ENCODE peak calls at places on chromosomes 7 and 10, in seven cellular contexts. F is lung, I is ovary, L is astrocyte of the cerebellum, W is AG09309, Y is dorsolateral prefrontal cortex, B is cardiac muscle cell. X is an unnamed sample.

GRCh38 chr7:101690061-101690460 is 61.0 kb upstream of the MYL10 start:
- DNase-seq in B (no peak), W (no peak), L (no peak), Y (no peak), I (no peak), F (no peak), X (no peak)

GRCh38 chr10:103969857-103970627 is 3.1 kb downstream of the SLK start:
- DNase-seq in L (no peak), F (no peak), I (no peak), W (no peak), B (no peak), Y (no peak), X (peak; percentile 6)

GRCh38 chr7:70736715-70737460 is 395.1 kb upstream of the GALNT17 start:
- DNase-seq in I (peak; percentile 20), F (no peak), W (peak; percentile 82), Y (no peak), B (no peak), L (peak; percentile 48), X (peak; percentile 92)

GRCh38 chr10:33335550-33335799 is 1.0 kb upstream of the NRP1 start:
- DNase-seq in F (no peak), Y (no peak), I (no peak), B (no peak), W (no peak), L (no peak), X (no peak)

GRCh38 chr7:41890631-41891265 is 187.9 kb upstream of the INHBA start:
- DNase-seq in B (no peak), F (no peak), I (no peak), Y (no peak), W (no peak), L (no peak), X (no peak)

GRCh38 chr7:7792089-7792488 is 73.7 kb upstream of the RPA3 start:
- DNase-seq in B (no peak), L (no peak), I (no peak), Y (no peak), W (no peak), F (no peak), X (no peak)

GRCh38 chr7:44637788-44638594 is 31.6 kb downstream of the OGDH start:
- DNase-seq in F (no peak), W (peak; percentile 81), Y (no peak), I (no peak), L (peak; percentile 8), B (no peak), X (peak; percentile 95)

GRCh38 chr7:5780801-5781496 is 514 bp downstream of the RNF216 start:
- DNase-seq in W (no peak), L (no peak), B (peak; percentile 52), F (peak; percentile 36), I (peak; percentile 37), Y (peak; percentile 25), X (peak; percentile 26)

GRCh38 chr7:106068986-106069385 is 43.1 kb downstream of the SYPL1 start:
- DNase-seq in L (no peak), F (no peak), B (no peak), Y (no peak), I (no peak), W (no peak), X (peak; percentile 20)

GRCh38 chr7:67618569-67619543 is 622.2 kb downstream of the TYW1 start:
- DNase-seq in L (no peak), W (no peak), F (no peak), Y (no peak), B (peak; percentile 51), I (peak; percentile 21), X (no peak)
- TF ChIP-seq CTCF in L (no peak), W (no peak), F (no peak), Y (no peak), B (no peak), I (no peak), X (no peak)

GRCh38 chr10:49398000-49398861 is 2.3 kb upstream of the DRGX start:
- DNase-seq in L (no peak), F (no peak), Y (no peak), I (no peak), B (peak; percentile 79), W (no peak), X (peak; percentile 29)
- H3K4me3 ChIP-seq in L (peak overlapping the region; percentile 18), F (no peak overlapping the region), Y (peak overlapping the region; percentile 38), I (no peak overlapping the region), B (peak overlapping the region; percentile 9), W (peak overlapping the region; percentile 29), X (peak overlapping the region; percentile 31)

GRCh38 chr7:27774717-27775328 is 34.9 kb downstream of the TAX1BP1 start:
- DNase-seq in Y (no peak), I (no peak), L (peak; percentile 12), B (peak; percentile 14), F (no peak), W (no peak), X (peak; percentile 76)
- TF ChIP-seq CTCF in Y (peak; percentile 59), I (peak; percentile 20), L (peak; percentile 62), B (peak; percentile 77), F (no peak), W (peak; percentile 62), X (peak; percentile 77)

GRCh38 chr10:102225646-102226541 is at the start of gene ELOVL3:
- DNase-seq in B (peak; percentile 95), Y (peak; percentile 79), L (peak; percentile 76), W (peak; percentile 71), F (peak; percentile 95), I (peak; percentile 92), X (peak; percentile 94)
- H3K4me3 ChIP-seq in B (peak within 1 kb of the TSS; percentile 19), Y (peak within 1 kb of the TSS; percentile 51), L (peak within 1 kb of the TSS; percentile 11), W (peak within 1 kb of the TSS; percentile 6), F (no peak within 1 kb of the TSS), I (peak within 1 kb of the TSS; percentile 26), X (peak within 1 kb of the TSS; percentile 54)

GRCh38 chr7:136942994-136943393 is 74.5 kb downstream of the CHRM2 start:
- DNase-seq in F (no peak), B (no peak), Y (no peak), W (no peak), L (no peak), I (no peak), X (no peak)

GRCh38 chr7:136942396-136942795 is 73.9 kb downstream of the CHRM2 start:
- DNase-seq in I (no peak), W (no peak), F (no peak), B (no peak), L (no peak), Y (no peak), X (no peak)

GRCh38 chr7:136940122-136940521 is 71.7 kb downstream of the CHRM2 start:
- DNase-seq in B (no peak), Y (no peak), W (no peak), F (no peak), L (no peak), I (no peak), X (no peak)

GRCh38 chr7:136941815-136942214 is 73.4 kb downstream of the CHRM2 start:
- DNase-seq in I (no peak), Y (no peak), W (no peak), F (no peak), L (no peak), B (no peak), X (no peak)

GRCh38 chr7:136940917-136941316 is 72.5 kb downstream of the CHRM2 start:
- DNase-seq in I (no peak), W (no peak), B (no peak), F (no peak), Y (no peak), L (no peak), X (no peak)
- TF ChIP-seq CTCF in I (no peak), W (no peak), B (no peak), F (no peak), Y (no peak), L (no peak), X (no peak)

GRCh38 chr10:100766693-100767427 is 21.5 kb downstream of the PAX2 start:
- DNase-seq in B (no peak), I (no peak), W (no peak), L (no peak), F (no peak), Y (no peak), X (no peak)
- H3K4me3 ChIP-seq in B (no peak overlapping the region), I (no peak overlapping the region), W (no peak overlapping the region), L (no peak overlapping the region), F (no peak overlapping the region), Y (no peak overlapping the region), X (no peak overlapping the region)

DNA sequence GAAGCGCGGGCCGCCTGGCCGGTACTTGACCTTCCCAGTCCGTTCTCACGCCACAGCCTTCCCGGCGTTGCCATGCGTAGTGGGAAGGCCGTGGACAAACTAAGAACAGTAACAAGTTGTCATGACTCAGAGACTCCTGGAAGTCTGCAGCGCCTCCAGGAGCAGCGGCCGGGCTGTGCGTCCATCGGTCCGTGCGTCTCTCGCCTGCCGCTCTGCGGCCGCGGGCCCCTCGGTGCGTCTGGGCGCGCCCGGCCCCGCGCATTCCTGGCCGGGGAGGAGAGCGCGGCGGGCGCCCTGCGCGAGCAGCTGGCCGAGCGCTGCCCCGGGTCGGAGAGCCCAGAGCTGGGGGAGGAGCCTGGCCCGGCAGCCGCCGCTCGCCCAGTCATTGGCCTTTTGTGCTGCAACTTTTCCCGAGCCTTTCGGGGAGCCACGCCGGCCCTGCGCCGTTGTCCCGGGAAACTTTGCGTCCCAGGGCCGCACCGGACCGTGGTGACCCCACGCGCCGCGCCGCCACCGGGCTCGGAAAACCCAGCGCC is 123.7 kb downstream of the TACC2 start:
- DNase-seq in L (peak; percentile 70), I (peak; percentile 89), W (peak; percentile 87), B (peak; percentile 92), Y (no peak), F (peak; percentile 84), X (peak; percentile 95)
- TF ChIP-seq CTCF in L (peak; percentile 45), I (peak; percentile 36), W (peak; percentile 34), B (peak; percentile 40), Y (peak; percentile 33), F (peak; percentile 42), X (peak; percentile 50)

DNA sequence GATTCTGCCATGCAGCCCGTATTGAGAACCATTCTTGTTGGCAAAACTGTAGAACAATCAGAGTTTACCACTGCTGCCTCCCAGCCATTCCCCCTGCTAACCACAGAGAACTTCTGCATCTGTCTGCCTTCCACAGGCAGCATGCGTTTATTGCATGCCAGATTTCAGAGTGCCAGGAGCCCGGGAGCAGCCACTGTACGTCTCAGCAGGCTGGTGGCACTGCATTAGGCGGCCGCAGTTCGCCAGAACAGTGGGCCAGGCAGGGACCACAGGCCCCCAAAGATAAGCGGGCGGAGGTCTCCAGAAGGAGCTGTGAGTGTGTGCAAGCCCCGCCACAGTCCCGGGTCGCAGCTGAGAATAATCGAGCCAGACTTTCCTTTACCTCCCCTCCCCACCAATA is 31.8 kb downstream of the ZNF467 start:
- DNase-seq in L (no peak), B (no peak), F (no peak), W (peak; percentile 5), I (no peak), Y (no peak), X (peak; percentile 16)
- H3K4me3 ChIP-seq in L (peak overlapping the region; percentile 28), B (no peak overlapping the region), F (no peak overlapping the region), W (peak overlapping the region; percentile 29), I (no peak overlapping the region), Y (peak overlapping the region; percentile 50), X (no peak overlapping the region)

X was measured in fibroblast of the aortic adventitia.